ENCODE peak calls at places on chromosomes 16 and 17, in seven cellular contexts. One of them, this sample, is unnamed.

GRCh38 chr16:25171390-25171789 is 45.4 kb upstream of the AQP8 start:
- DNase-seq in WTC11: no peak
- DNase-seq in H1: no peak
- DNase-seq in HCT116: no peak
- DNase-seq in K562: no peak
- DNase-seq in GM12878: no peak
- DNase-seq in HepG2: no peak
- DNase-seq in this sample: no peak

GRCh38 chr16:79402356-79402755 is 198.2 kb downstream of the MAF start:
- DNase-seq in WTC11: no peak
- DNase-seq in H1: no peak
- DNase-seq in HCT116: no peak
- DNase-seq in K562: peak
- DNase-seq in GM12878: no peak
- DNase-seq in HepG2: no peak
- DNase-seq in this sample: no peak

GRCh38 chr16:86342161-86342560 is 168.2 kb upstream of the FOXF1 start:
- DNase-seq in WTC11: no peak
- DNase-seq in H1: no peak
- DNase-seq in HCT116: no peak
- DNase-seq in K562: no peak
- DNase-seq in GM12878: no peak
- DNase-seq in HepG2: no peak
- DNase-seq in this sample: no peak

GRCh38 chr17:55735784-55736405 is 13.2 kb upstream of the TMEM100 start:
- DNase-seq in WTC11: peak
- DNase-seq in H1: no peak
- DNase-seq in HCT116: peak
- DNase-seq in K562: peak
- DNase-seq in GM12878: no peak
- DNase-seq in HepG2: peak
- DNase-seq in this sample: peak

GRCh38 chr17:34171245-34171818 is 83.8 kb upstream of the CCL2 start:
- DNase-seq in WTC11: peak
- DNase-seq in H1: no peak
- DNase-seq in HCT116: peak
- DNase-seq in K562: peak
- DNase-seq in GM12878: no peak
- DNase-seq in HepG2: peak
- DNase-seq in this sample: peak

GRCh38 chr17:48576479-48577309 is 1.5 kb downstream of the HOXB4 start:
- DNase-seq in WTC11: no peak
- DNase-seq in H1: no peak
- DNase-seq in HCT116: no peak
- DNase-seq in K562: peak
- DNase-seq in GM12878: no peak
- DNase-seq in HepG2: no peak
- DNase-seq in this sample: no peak

GRCh38 chr17:76107507-76107906 is 3.9 kb upstream of the EXOC7 start:
- DNase-seq in WTC11: no peak
- DNase-seq in H1: no peak
- DNase-seq in HCT116: peak
- DNase-seq in K562: no peak
- DNase-seq in GM12878: no peak
- DNase-seq in HepG2: peak
- DNase-seq in this sample: no peak

GRCh38 chr17:33435716-33436301 is 142.7 kb upstream of the ASIC2 start:
- DNase-seq in WTC11: no peak
- DNase-seq in H1: no peak
- DNase-seq in HCT116: no peak
- DNase-seq in K562: no peak
- DNase-seq in GM12878: no peak
- DNase-seq in HepG2: no peak
- DNase-seq in this sample: no peak

GRCh38 chr16:79009911-79010310 is 590.6 kb downstream of the MAF start:
- DNase-seq in WTC11: no peak
- DNase-seq in H1: no peak
- DNase-seq in HCT116: no peak
- DNase-seq in K562: no peak
- DNase-seq in GM12878: no peak
- DNase-seq in HepG2: no peak
- DNase-seq in this sample: no peak

GRCh38 chr17:40520991-40521453 is 19.6 kb upstream of the TNS4 start:
- DNase-seq in WTC11: no peak
- DNase-seq in H1: no peak
- DNase-seq in HCT116: no peak
- DNase-seq in K562: no peak
- DNase-seq in GM12878: no peak
- DNase-seq in HepG2: no peak
- DNase-seq in this sample: no peak

GRCh38 chr16:72198021-72198420 is 26.1 kb upstream of the PMFBP1 start:
- DNase-seq in WTC11: no peak
- DNase-seq in H1: no peak
- DNase-seq in HCT116: no peak
- DNase-seq in K562: no peak
- DNase-seq in GM12878: no peak
- DNase-seq in HepG2: no peak
- DNase-seq in this sample: no peak

GRCh38 chr16:15973460-15973859 is 24.0 kb downstream of the ABCC1 start:
- DNase-seq in WTC11: no peak
- DNase-seq in H1: no peak
- DNase-seq in HCT116: no peak
- DNase-seq in K562: no peak
- DNase-seq in GM12878: no peak
- DNase-seq in HepG2: no peak
- DNase-seq in this sample: no peak

GRCh38 chr16:86707171-86707570 is 128.8 kb downstream of the FOXL1 start:
- DNase-seq in WTC11: no peak
- DNase-seq in H1: no peak
- DNase-seq in HCT116: no peak
- DNase-seq in K562: no peak
- DNase-seq in GM12878: no peak
- DNase-seq in HepG2: no peak
- DNase-seq in this sample: no peak

GRCh38 chr17:30225919-30226553 is 9.5 kb downstream of the SLC6A4 start:
- DNase-seq in WTC11: no peak
- DNase-seq in H1: no peak
- DNase-seq in HCT116: no peak
- DNase-seq in K562: no peak
- DNase-seq in GM12878: no peak
- DNase-seq in HepG2: peak
- DNase-seq in this sample: no peak

GRCh38 chr16:27676807-27677206 is 126.9 kb downstream of the KATNIP start:
- DNase-seq in WTC11: no peak
- DNase-seq in H1: no peak
- DNase-seq in HCT116: no peak
- DNase-seq in K562: no peak
- DNase-seq in GM12878: no peak
- DNase-seq in HepG2: no peak
- DNase-seq in this sample: no peak

GRCh38 chr17:60863892-60864673 is 186.4 kb downstream of the BCAS3 start:
- DNase-seq in WTC11: no peak
- DNase-seq in H1: no peak
- DNase-seq in HCT116: no peak
- DNase-seq in K562: no peak
- DNase-seq in GM12878: no peak
- DNase-seq in HepG2: no peak
- DNase-seq in this sample: no peak

GRCh38 chr17:81002409-81003361 is 11.0 kb downstream of the CHMP6 start:
- DNase-seq in WTC11: no peak
- DNase-seq in H1: no peak
- DNase-seq in HCT116: no peak
- DNase-seq in K562: peak
- DNase-seq in GM12878: no peak
- DNase-seq in HepG2: no peak
- DNase-seq in this sample: no peak

GRCh38 chr16:55433535-55433934 is 45.5 kb upstream of the MMP2 start:
- DNase-seq in WTC11: no peak
- DNase-seq in H1: no peak
- DNase-seq in HCT116: no peak
- DNase-seq in K562: no peak
- DNase-seq in GM12878: no peak
- DNase-seq in HepG2: no peak
- DNase-seq in this sample: no peak

GRCh38 chr16:11093578-11094074 is 149.3 kb downstream of the CLEC16A start:
- DNase-seq in WTC11: no peak
- DNase-seq in H1: no peak
- DNase-seq in HCT116: no peak
- DNase-seq in K562: no peak
- DNase-seq in GM12878: no peak
- DNase-seq in HepG2: no peak
- DNase-seq in this sample: no peak

GRCh38 chr17:63925615-63926014 is 6.5 kb downstream of the CD79B start:
- DNase-seq in WTC11: no peak
- DNase-seq in H1: no peak
- DNase-seq in HCT116: no peak
- DNase-seq in K562: no peak
- DNase-seq in GM12878: no peak
- DNase-seq in HepG2: no peak
- DNase-seq in this sample: no peak
- TF ChIP-seq SP1 in WTC11: no peak
- TF ChIP-seq SP1 in H1: no peak
- TF ChIP-seq SP1 in HCT116: no peak
- TF ChIP-seq SP1 in K562: no peak
- TF ChIP-seq SP1 in GM12878: no peak
- TF ChIP-seq SP1 in HepG2: no peak
- TF ChIP-seq SP1 in this sample: no peak

DNA sequence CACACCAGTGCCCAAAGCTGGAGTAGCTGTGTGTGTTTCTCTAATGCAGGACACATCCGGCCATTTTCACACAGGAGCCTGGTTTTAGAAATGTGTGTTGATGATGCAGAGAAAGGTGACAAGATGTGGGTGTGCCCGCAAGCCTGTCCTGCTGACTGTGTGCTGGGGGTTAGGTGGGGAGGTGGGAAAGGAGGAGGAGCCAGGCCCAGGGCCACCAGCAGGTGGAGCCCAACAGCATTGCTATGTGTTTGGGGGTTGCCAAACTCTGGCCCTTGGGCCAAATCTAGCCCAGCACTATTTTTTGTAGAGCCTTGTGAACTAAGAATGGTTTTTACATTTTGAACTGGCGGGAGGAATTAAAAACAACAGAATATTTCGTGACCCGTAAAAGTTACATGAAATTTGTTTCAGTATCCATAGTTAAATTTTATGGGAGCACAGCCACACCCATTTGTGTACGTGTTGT is 61.7 kb upstream of the LGALS9 start:
- DNase-seq in WTC11: peak
- DNase-seq in H1: peak
- DNase-seq in HCT116: no peak
- DNase-seq in K562: peak
- DNase-seq in GM12878: no peak
- DNase-seq in HepG2: no peak
- DNase-seq in this sample: peak
- TF ChIP-seq SP1 in WTC11: no peak
- TF ChIP-seq SP1 in H1: peak
- TF ChIP-seq SP1 in HCT116: no peak
- TF ChIP-seq SP1 in K562: no peak
- TF ChIP-seq SP1 in GM12878: no peak
- TF ChIP-seq SP1 in HepG2: peak
- TF ChIP-seq SP1 in this sample: no peak

DNA sequence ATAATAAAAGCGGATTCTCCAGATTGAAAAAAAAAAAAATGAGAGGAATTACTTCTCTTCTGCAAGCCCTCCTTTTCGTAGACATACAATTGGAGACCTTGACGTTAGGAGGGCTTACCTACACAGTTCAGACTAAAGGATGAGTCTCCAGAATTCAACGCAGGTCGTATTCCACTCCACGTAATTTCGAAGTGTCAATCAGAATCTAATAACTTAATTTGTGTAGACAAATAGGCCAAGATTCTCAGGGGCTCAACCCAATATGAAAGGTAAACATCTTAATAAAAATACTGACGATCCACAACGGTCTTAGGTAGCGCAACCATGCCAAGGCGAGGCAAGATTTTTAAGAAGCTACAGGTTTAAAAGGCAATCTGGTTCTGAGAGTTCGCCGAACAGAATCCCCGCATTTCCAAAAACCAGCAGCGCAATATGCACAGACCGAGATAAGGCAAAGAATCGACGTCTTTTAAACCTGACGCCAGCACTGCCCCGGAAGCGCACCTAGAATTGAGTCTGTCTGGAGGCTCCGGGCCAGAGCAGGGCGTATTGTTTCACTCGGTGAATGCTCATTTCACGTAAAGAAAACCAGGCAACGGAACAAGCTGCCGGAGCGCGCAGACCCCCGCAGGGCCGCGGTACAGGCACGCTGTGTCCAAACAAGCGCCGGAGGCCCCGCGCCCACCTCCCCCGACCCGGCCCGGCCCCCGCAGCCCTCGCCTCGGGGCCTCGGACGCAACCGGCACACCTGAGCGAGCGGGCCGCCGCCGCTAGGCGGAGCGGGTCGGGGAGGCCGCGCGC is 623 bp downstream of the MBTPS1 start:
- DNase-seq in WTC11: no peak
- DNase-seq in H1: no peak
- DNase-seq in HCT116: no peak
- DNase-seq in K562: peak
- DNase-seq in GM12878: no peak
- DNase-seq in HepG2: peak
- DNase-seq in this sample: no peak
- TF ChIP-seq SP1 in WTC11: no peak
- TF ChIP-seq SP1 in H1: no peak
- TF ChIP-seq SP1 in HCT116: no peak
- TF ChIP-seq SP1 in K562: no peak
- TF ChIP-seq SP1 in GM12878: no peak
- TF ChIP-seq SP1 in HepG2: no peak
- TF ChIP-seq SP1 in this sample: no peak

DNA sequence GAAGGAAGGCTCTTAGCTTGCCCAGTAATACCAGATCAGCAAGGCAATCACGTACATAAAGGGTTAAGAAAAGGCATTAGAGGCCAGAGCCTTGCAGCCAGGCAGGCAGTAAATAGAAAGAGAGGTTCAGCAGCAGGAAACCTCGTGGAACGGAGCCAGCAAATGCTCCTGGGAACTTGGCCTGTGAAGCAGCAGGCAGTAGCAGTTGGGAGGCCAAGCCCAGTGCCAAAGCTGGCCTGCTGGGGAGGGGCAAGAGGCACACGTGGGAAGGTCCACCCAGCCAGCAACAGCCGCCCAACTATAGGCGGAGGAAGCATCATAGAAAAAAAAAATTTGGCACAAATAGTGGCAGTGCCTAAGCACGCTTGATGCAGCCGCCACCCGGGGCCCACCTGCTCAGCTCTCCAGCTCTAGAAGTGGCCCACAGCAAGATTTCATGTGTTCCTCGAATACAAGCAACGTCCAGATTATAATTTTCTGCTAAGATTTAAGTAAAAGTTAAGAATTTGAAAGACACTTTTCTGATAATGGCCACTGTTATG is 2339.5 kb downstream of the TP53TG3F start:
- DNase-seq in WTC11: no peak
- DNase-seq in H1: no peak
- DNase-seq in HCT116: no peak
- DNase-seq in K562: no peak
- DNase-seq in GM12878: no peak
- DNase-seq in HepG2: no peak
- DNase-seq in this sample: no peak
- TF ChIP-seq SP1 in WTC11: no peak
- TF ChIP-seq SP1 in H1: no peak
- TF ChIP-seq SP1 in HCT116: no peak
- TF ChIP-seq SP1 in K562: no peak
- TF ChIP-seq SP1 in GM12878: no peak
- TF ChIP-seq SP1 in HepG2: no peak
- TF ChIP-seq SP1 in this sample: no peak